ENCODE peak calls at places on chromosomes 4 and X, in seven cellular contexts. H is HepG2, Q is HCT116, K is upper lobe of left lung, C is GM12878, L is K562, G is Panc1. P is an unnamed sample. For H3K9me3, the result is how much of the 10 kb centered on the place peaks cover.

GRCh38 chr4:128782076-128782715 is 27.3 kb upstream of the JADE1 start:
- ATAC-seq in H (peak), C (peak), K (no peak), L (peak), G (no peak), Q (peak), P (peak)

GRCh38 chrX:1601051-1601767 is 9.8 kb downstream of the AKAP17A start:
- ATAC-seq in C (no peak), H (no peak), K (no peak), L (no peak), G (no peak), Q (no peak), P (no peak)

GRCh38 chr4:101019941-101020401 is 327.4 kb downstream of the PPP3CA start:
- ATAC-seq in L (no peak), Q (peak), G (no peak), C (peak), H (peak), K (peak), P (no peak)

GRCh38 chrX:7139202-7140081 is 8.1 kb upstream of the STS start:
- ATAC-seq in Q (no peak), L (no peak), H (no peak), C (no peak), K (no peak), G (no peak), P (no peak)

GRCh38 chr4:101418466-101418865 is 71.1 kb upstream of the PPP3CA start:
- ATAC-seq in C (peak), G (no peak), Q (no peak), H (no peak), L (no peak), K (no peak), P (no peak)

GRCh38 chr4:81351653-81352455 is 119.9 kb downstream of the RASGEF1B start:
- ATAC-seq in Q (peak), C (peak), G (peak), L (peak), K (peak), H (peak), P (peak)

GRCh38 chr4:131459430-131460101 is 1689.5 kb upstream of the PCDH10 start:
- ATAC-seq in C (peak), G (no peak), Q (peak), L (no peak), K (no peak), H (no peak), P (no peak)

GRCh38 chr4:10092481-10093272 is 23.9 kb downstream of the WDR1 start:
- ATAC-seq in L (no peak), G (no peak), H (no peak), C (no peak), K (no peak), Q (no peak), P (no peak)

GRCh38 chr4:154677300-154677699 is 64.8 kb upstream of the FGG start:
- ATAC-seq in G (no peak), L (no peak), C (no peak), K (no peak), H (no peak), Q (no peak), P (no peak)

DNA sequence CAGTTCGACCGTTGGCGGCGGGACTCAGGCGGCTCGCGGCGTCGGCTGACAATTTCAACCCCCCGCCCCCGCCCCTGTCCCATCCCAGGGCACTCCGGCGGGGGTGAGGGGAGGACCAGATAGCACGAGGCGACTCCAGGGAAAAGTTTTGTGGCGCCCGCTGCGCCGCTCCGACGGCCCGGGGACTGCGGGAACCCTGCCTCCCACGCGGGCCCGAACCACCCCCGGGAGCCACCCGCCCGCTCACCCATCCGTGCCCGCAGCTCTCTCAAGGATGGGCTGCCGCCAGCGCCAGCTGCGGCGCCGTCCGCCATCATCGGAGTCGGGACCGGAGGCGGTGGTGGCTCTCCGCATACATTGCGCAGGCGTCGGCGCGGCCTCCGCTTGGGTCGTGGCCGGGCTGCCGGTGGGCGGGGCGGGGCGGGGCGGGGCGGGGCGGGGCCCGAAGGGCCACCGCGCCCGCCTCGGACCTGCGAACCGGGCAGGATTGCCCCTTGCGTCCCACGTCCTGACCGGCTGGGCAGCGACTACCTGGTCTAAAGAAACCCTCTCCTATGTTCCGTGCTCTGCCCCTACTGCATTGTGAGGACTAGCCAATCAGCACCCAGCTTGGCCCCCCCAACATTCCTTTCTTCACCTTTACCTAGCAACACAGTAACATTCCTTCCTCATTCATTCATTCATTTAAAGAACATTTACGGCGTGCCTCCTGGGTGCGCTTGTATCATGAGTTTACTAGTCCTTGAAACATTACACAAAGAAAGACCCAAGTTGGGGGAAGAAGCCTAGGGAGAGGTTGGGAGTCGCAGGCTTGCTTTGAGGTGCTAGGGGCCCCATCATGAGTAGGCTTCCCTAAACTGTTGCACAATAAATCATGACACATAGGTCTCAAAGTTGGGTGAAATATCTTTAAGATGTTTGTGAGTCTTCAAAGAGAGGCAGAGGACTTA is at the start of gene MAP7D3:
- ATAC-seq in C (peak), K (peak), H (no peak), L (peak), G (peak), Q (peak), P (peak)
- TF ChIP-seq POLR2AphosphoS5 in C (peak), K (no peak), H (no peak), L (no peak), G (peak), Q (peak), P (peak)

DNA sequence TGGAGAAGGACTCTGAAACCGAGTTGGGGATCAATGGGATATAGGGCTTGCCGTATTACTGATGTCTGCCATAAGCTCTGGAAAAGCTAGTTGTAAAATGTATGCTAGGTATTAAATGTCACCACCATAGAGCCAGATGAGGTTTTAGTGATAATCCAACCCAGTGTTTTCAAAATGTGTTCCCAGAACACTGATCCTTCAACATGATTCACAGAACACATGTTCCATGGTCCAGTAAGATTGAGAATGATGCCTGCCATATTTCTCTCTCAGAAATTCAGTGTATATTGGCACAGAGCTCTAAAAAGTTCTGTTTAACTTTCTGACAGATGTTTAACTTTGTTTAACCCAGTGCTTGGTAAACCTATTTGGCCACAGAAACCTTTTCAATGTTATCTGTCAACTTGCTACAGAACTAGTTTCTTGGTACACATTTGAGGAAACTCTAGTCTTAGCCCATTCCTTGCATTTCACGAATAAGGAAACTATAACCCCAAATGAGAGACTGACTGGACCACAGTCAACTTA is 160.2 kb downstream of the PALLD start:
- ATAC-seq in H (no peak), L (no peak), Q (no peak), C (no peak), K (no peak), G (no peak), P (no peak)
- H3K4me3 ChIP-seq in H (no peak), L (no peak), Q (no peak), C (no peak), K (no peak), G (no peak), P (no peak)

DNA sequence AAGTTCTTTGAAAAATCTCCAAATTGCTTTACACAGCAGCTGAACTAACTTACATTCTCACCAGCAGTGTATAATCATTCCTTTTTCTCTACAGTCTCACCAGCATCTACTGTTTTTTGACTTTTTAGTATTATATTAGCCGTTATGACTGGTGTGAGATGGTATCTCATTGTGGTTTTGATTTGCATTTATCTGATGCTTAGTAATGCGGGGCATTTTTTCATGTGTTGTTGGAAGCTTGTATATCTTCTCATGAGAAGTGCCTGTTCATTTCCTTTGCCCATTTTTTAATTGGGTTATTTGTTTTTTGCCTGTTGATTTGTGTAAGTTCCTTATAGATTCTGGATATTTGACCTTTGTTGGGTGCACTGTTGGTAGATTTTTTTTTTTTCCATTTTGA is 931.7 kb downstream of the CENPC start:
- ATAC-seq in Q (no peak), C (no peak), H (no peak), L (no peak), G (no peak), K (no peak), P (no peak)
- H3K9me3 ChIP-seq in Q (under half), C (under half), H (under half), L (under half), G (under half), K (under half), P (under half)

GRCh38 chr4:147791870-147792269 is 60.0 kb downstream of the ARHGAP10 start:
- ATAC-seq in Q (no peak), K (no peak), H (no peak), G (peak), C (no peak), L (no peak), P (no peak)

GRCh38 chr4:147794787-147795413 is 63.0 kb downstream of the ARHGAP10 start:
- ATAC-seq in L (no peak), K (no peak), Q (no peak), H (peak), C (peak), G (no peak), P (no peak)

GRCh38 chr4:147793973-147794690 is 62.2 kb downstream of the ARHGAP10 start:
- ATAC-seq in H (peak), G (peak), Q (no peak), C (peak), L (no peak), K (no peak), P (no peak)

GRCh38 chr4:147791341-147791740 is 59.5 kb downstream of the ARHGAP10 start:
- ATAC-seq in Q (no peak), L (no peak), G (no peak), K (no peak), C (no peak), H (no peak), P (no peak)

GRCh38 chr4:147793569-147793968 is 61.7 kb downstream of the ARHGAP10 start:
- ATAC-seq in L (no peak), G (peak), K (no peak), H (peak), C (no peak), Q (peak), P (no peak)
- TF ChIP-seq POLR2AphosphoS5 in L (no peak), G (no peak), K (no peak), H (no peak), C (no peak), Q (no peak), P (no peak)

DNA sequence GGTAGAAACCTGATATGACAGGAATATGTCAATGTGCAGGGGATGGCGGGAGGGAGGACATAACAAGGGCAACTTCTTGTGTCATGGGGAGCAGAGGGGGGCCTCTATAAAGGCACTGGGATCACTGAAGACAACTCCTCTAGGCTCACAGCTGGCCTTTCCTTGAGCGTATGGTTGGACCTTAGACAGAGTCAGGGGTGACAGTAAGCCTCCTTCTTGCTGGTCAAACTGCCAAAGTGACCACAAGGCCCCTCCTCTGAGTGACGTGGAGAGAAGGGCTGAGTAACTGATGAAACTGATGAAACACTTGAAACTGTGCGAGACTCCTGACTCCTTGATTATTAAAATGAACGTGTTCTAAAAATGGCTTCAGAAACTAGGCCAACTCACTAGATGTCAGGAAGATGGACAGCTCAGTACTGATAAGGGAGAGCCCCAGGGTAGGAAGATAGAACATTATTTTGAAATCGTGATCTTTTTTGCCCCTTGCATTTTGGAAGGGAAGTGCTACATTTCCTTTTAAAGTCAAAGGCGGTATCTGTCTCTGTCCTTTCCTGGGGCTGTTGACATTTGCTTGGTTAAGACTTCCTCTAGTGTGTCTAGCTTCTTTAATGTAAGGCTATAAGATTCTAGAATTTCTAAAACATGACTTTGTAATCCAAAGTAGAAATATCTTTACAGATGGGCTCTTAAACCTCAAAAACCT is 1.6 kb downstream of the RAB33A start:
- ATAC-seq in Q (no peak), L (peak), G (no peak), K (peak), C (peak), H (no peak), P (peak)
- H3K4me3 ChIP-seq in Q (no peak), L (no peak), G (no peak), K (peak), C (peak), H (no peak), P (no peak)

GRCh38 chrX:40318076-40318475 is 220.3 kb upstream of the BCOR start:
- ATAC-seq in Q (no peak), L (no peak), K (no peak), G (no peak), H (no peak), C (no peak), P (no peak)
- H3K9me3 ChIP-seq in Q (under half), L (under half), K (under half), G (under half), H (under half), C (under half), P (under half)

DNA sequence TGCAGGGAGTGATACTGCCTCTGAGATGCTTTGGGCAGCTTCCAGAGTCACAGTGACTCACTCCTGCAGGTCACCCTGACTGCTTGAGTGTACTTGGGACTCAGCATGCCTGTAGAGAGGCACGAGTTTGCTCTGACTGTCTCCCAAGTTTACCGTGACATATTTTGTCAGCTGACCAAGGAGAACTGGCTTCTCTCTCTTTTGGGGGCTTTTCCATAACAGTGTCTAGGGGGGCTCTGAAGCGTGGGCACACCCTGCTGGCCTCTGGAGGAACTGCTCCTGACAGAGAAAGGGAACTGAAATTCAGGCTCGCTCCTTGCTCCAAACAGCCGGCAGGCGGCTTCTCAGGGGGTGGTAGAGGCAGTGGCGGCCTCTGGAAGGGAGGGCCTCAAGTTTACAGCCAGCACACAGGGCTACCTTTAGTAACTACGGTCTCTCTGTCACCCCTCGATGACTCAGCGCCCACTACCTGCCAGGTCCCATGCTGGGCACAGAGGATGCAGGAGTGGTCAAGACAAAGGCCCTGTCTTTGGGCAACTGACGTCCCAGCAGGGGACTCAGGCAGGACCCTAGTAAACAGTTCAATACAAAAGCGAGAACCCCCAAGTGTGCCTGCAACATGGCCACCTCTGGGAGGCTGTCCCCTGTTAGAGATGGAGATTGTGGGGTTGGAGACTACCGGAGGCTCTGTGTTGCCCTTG is 17.8 kb downstream of the ZNF185 start:
- ATAC-seq in H (peak), K (no peak), G (peak), L (peak), C (peak), Q (peak), P (no peak)
- TF ChIP-seq POLR2AphosphoS5 in H (no peak), K (no peak), G (no peak), L (no peak), C (no peak), Q (no peak), P (no peak)

DNA sequence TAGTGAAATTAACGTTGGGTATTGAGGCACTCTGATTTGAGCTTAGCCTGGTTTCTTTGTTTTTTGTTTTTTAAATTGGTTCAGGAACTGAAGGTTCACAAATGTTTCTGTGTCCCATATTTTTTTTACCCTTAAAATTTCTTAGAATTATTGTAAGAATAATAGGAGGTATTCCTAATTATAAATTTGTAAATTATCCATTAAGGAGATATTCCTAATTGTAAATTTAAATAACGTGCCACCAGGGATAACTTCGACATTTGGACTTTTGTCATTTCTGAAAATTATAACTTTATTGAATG is 1.2 kb downstream of the WWC2 start:
- ATAC-seq in C (no peak), K (no peak), H (no peak), Q (no peak), G (no peak), L (no peak), P (no peak)
- H3K4me3 ChIP-seq in C (no peak), K (peak), H (peak), Q (peak), G (peak), L (peak), P (peak)

GRCh38 chrX:125382889-125383288 is 63.2 kb downstream of the TEX13C start:
- ATAC-seq in K (no peak), Q (no peak), H (no peak), C (no peak), G (no peak), L (no peak), P (no peak)
- H3K9me3 ChIP-seq in K (under half), Q (under half), H (under half), C (under half), G (under half), L (under half), P (under half)

P was measured in gastroesophageal sphincter.